ENCODE peak calls at places on chromosomes 3 and 15, in four cellular contexts. O is heart left ventricle, Y is Peyer's patch, C is adrenal gland. H is an unnamed sample.
A peak's percentile ranks its signal among the peaks of the same experiment; 100 is the strongest.

GRCh38 chr3:101068876-101069606 is 75.8 kb upstream of the ABI3BP start:
- DNase-seq in Y (no peak), C (no peak), O (no peak), H (no peak)

GRCh38 chr3:45712434-45713110 is 23.4 kb downstream of the SACM1L start:
- DNase-seq in Y (no peak), C (no peak), O (no peak), H (no peak)

GRCh38 chr15:69013726-69014406 is 629 bp upstream of the NOX5 start:
- DNase-seq in C (no peak), Y (no peak), O (no peak), H (no peak)

GRCh38 chr15:69973102-69973714 is 124.5 kb downstream of the TLE3 start:
- DNase-seq in O (no peak), Y (no peak), C (no peak), H (no peak)

GRCh38 chr3:128698211-128699011 is 27.6 kb upstream of the RAB7A start:
- DNase-seq in O (peak; percentile 59), C (peak; percentile 65), Y (no peak), H (peak; percentile 46)

GRCh38 chr15:99542828-99543227 is 23.0 kb upstream of the MEF2A start:
- DNase-seq in Y (no peak), O (no peak), C (no peak), H (no peak)

GRCh38 chr3:127734181-127734720 is 61.5 kb downstream of the ABTB1 start:
- DNase-seq in Y (no peak), C (no peak), O (no peak), H (no peak)

GRCh38 chr15:70605606-70606410 is 157.6 kb downstream of the UACA start:
- DNase-seq in Y (no peak), C (peak; percentile 63), O (peak; percentile 88), H (peak; percentile 34)

GRCh38 chr3:149590691-149591441 is 67.0 kb downstream of the WWTR1 start:
- DNase-seq in C (no peak), Y (no peak), O (no peak), H (no peak)

GRCh38 chr3:32432711-32433530 is 41.3 kb downstream of the CMTM7 start:
- DNase-seq in O (no peak), Y (no peak), C (no peak), H (no peak)

GRCh38 chr3:183328823-183329222 is 75.8 kb downstream of the B3GNT5 start:
- DNase-seq in Y (no peak), C (no peak), O (no peak), H (no peak)

GRCh38 chr15:59993950-59994401 is 10.1 kb upstream of the FOXB1 start:
- DNase-seq in Y (no peak), O (no peak), C (no peak), H (no peak)

GRCh38 chr3:10855871-10856662 is 40.0 kb downstream of the SLC6A11 start:
- DNase-seq in C (no peak), O (no peak), Y (no peak), H (no peak)

GRCh38 chr3:901953-902778 is 190.7 kb upstream of the CNTN6 start:
- DNase-seq in O (no peak), C (no peak), Y (no peak), H (no peak)

GRCh38 chr3:151964768-151965167 is 91.3 kb downstream of the SUCNR1 start:
- DNase-seq in O (no peak), Y (no peak), C (no peak), H (no peak)

GRCh38 chr15:95171551-95171950 is 940.2 kb downstream of the MCTP2 start:
- DNase-seq in C (no peak), Y (no peak), O (no peak), H (no peak)
- H3K27ac ChIP-seq in C (no peak overlapping the region), Y (no peak overlapping the region), O (no peak overlapping the region), H (no peak overlapping the region)

DNA sequence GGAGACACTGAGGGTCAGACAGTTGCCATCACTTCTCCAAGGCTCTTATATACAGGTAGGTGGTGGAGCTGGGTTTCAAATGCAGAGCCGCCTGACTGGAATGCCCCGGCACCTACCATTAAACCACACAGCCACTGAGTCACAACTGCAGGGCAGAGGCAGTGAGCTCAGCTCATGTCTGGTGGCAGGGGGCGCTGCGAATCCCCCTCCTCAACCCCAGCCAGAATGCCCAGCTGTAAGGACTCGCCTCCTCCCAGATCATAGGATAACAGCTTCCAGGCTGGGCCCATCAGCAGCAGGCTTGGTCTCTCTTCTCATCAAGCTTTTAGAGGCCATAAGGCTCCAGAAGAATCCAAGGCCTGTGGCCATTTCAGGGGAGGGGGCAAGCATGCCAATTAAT is 26.4 kb downstream of the ADCY5 start:
- DNase-seq in C (no peak), Y (no peak), O (no peak), H (no peak)
- H3K27me3 ChIP-seq in C (no peaks in the 10 kb centered on the region), Y (no peaks in the 10 kb centered on the region), O (no peaks in the 10 kb centered on the region), H (no peaks in the 10 kb centered on the region)

GRCh38 chr15:78944202-78944625 is 632 bp downstream of the CTSH start:
- DNase-seq in Y (peak; percentile 32), O (peak; percentile 51), C (peak; percentile 33), H (peak; percentile 35)
- TF ChIP-seq POLR2A in Y (no peak), O (no peak), C (no peak), H (no peak)

GRCh38 chr3:133058831-133059230 is 20.6 kb downstream of the TMEM108 start:
- DNase-seq in O (no peak), Y (no peak), C (no peak), H (no peak)

GRCh38 chr3:133054572-133054971 is 16.4 kb downstream of the TMEM108 start:
- DNase-seq in Y (no peak), O (no peak), C (no peak), H (no peak)

GRCh38 chr3:133058243-133058642 is 20.1 kb downstream of the TMEM108 start:
- DNase-seq in O (no peak), C (no peak), Y (no peak), H (no peak)
- H3K27ac ChIP-seq in O (no peak overlapping the region), C (no peak overlapping the region), Y (no peak overlapping the region), H (no peak overlapping the region)